ENCODE peak calls at places on chromosomes 13 and 19, in seven cellular contexts. One of them, this sample, is unnamed. For H3K27me3, the result is how much of the 10 kb centered on the place peaks cover.

GRCh38 chr19:49515767-49516166 is 3.3 kb downstream of the FCGRT start:
- DNase-seq in left ventricle myocardium inferior: peak
- DNase-seq in A673: no peak
- DNase-seq in aorta: peak
- DNase-seq in IMR-90: no peak
- DNase-seq in effector memory CD4-positive, alpha-beta T cell: no peak
- DNase-seq in fibroblast of lung: no peak
- DNase-seq in this sample: no peak

GRCh38 chr19:33740811-33741396 is 55.8 kb upstream of the KCTD15 start:
- DNase-seq in left ventricle myocardium inferior: no peak
- DNase-seq in A673: peak
- DNase-seq in aorta: no peak
- DNase-seq in IMR-90: peak
- DNase-seq in effector memory CD4-positive, alpha-beta T cell: no peak
- DNase-seq in fibroblast of lung: peak
- DNase-seq in this sample: no peak

GRCh38 chr19:22422220-22422619 is at the start of gene ZNF98:
- DNase-seq in left ventricle myocardium inferior: peak
- DNase-seq in A673: no peak
- DNase-seq in aorta: peak
- DNase-seq in IMR-90: no peak
- DNase-seq in effector memory CD4-positive, alpha-beta T cell: no peak
- DNase-seq in fibroblast of lung: no peak
- DNase-seq in this sample: no peak

GRCh38 chr19:52522555-52522954 is 4.9 kb upstream of the ZNF808 start:
- DNase-seq in left ventricle myocardium inferior: no peak
- DNase-seq in A673: no peak
- DNase-seq in aorta: no peak
- DNase-seq in IMR-90: no peak
- DNase-seq in effector memory CD4-positive, alpha-beta T cell: no peak
- DNase-seq in fibroblast of lung: no peak
- DNase-seq in this sample: no peak

GRCh38 chr19:38792250-38793111 is 3.5 kb downstream of the LGALS7B start:
- DNase-seq in left ventricle myocardium inferior: peak
- DNase-seq in A673: no peak
- DNase-seq in aorta: peak
- DNase-seq in IMR-90: no peak
- DNase-seq in effector memory CD4-positive, alpha-beta T cell: no peak
- DNase-seq in fibroblast of lung: no peak
- DNase-seq in this sample: no peak

GRCh38 chr19:37941820-37942515 is 35.0 kb downstream of the SIPA1L3 start:
- DNase-seq in left ventricle myocardium inferior: no peak
- DNase-seq in A673: no peak
- DNase-seq in aorta: no peak
- DNase-seq in IMR-90: no peak
- DNase-seq in effector memory CD4-positive, alpha-beta T cell: no peak
- DNase-seq in fibroblast of lung: no peak
- DNase-seq in this sample: no peak

GRCh38 chr13:114313061-114313860 is 1.0 kb upstream of the CHAMP1 start:
- DNase-seq in left ventricle myocardium inferior: no peak
- DNase-seq in A673: no peak
- DNase-seq in aorta: no peak
- DNase-seq in IMR-90: peak
- DNase-seq in effector memory CD4-positive, alpha-beta T cell: no peak
- DNase-seq in fibroblast of lung: peak
- DNase-seq in this sample: no peak

GRCh38 chr19:18894254-18895037 is 1.5 kb downstream of the CERS1 start:
- DNase-seq in left ventricle myocardium inferior: no peak
- DNase-seq in A673: peak
- DNase-seq in aorta: no peak
- DNase-seq in IMR-90: peak
- DNase-seq in effector memory CD4-positive, alpha-beta T cell: no peak
- DNase-seq in fibroblast of lung: peak
- DNase-seq in this sample: no peak

GRCh38 chr19:55105237-55105636 is 12.2 kb downstream of the PPP1R12C start:
- DNase-seq in left ventricle myocardium inferior: no peak
- DNase-seq in A673: no peak
- DNase-seq in aorta: no peak
- DNase-seq in IMR-90: no peak
- DNase-seq in effector memory CD4-positive, alpha-beta T cell: no peak
- DNase-seq in fibroblast of lung: no peak
- DNase-seq in this sample: no peak

GRCh38 chr13:21986602-21987001 is 315.7 kb downstream of the FGF9 start:
- DNase-seq in left ventricle myocardium inferior: peak
- DNase-seq in A673: no peak
- DNase-seq in aorta: peak
- DNase-seq in IMR-90: peak
- DNase-seq in effector memory CD4-positive, alpha-beta T cell: no peak
- DNase-seq in fibroblast of lung: no peak
- DNase-seq in this sample: no peak

GRCh38 chr13:27964741-27965323 is 4.3 kb downstream of the CDX2 start:
- DNase-seq in left ventricle myocardium inferior: no peak
- DNase-seq in A673: no peak
- DNase-seq in aorta: no peak
- DNase-seq in IMR-90: no peak
- DNase-seq in effector memory CD4-positive, alpha-beta T cell: no peak
- DNase-seq in fibroblast of lung: no peak
- DNase-seq in this sample: no peak

GRCh38 chr13:21060827-21061076 is 634 bp downstream of the LATS2 start:
- DNase-seq in left ventricle myocardium inferior: peak
- DNase-seq in A673: no peak
- DNase-seq in aorta: peak
- DNase-seq in IMR-90: no peak
- DNase-seq in effector memory CD4-positive, alpha-beta T cell: no peak
- DNase-seq in fibroblast of lung: no peak
- DNase-seq in this sample: peak

GRCh38 chr19:3014135-3014534 is 14.9 kb downstream of the TLE2 start:
- DNase-seq in left ventricle myocardium inferior: no peak
- DNase-seq in A673: no peak
- DNase-seq in aorta: no peak
- DNase-seq in IMR-90: no peak
- DNase-seq in effector memory CD4-positive, alpha-beta T cell: no peak
- DNase-seq in fibroblast of lung: no peak
- DNase-seq in this sample: no peak

GRCh38 chr13:38763446-38764381 is 76.8 kb downstream of the FREM2 start:
- DNase-seq in left ventricle myocardium inferior: no peak
- DNase-seq in A673: peak
- DNase-seq in aorta: no peak
- DNase-seq in IMR-90: peak
- DNase-seq in effector memory CD4-positive, alpha-beta T cell: no peak
- DNase-seq in fibroblast of lung: peak
- DNase-seq in this sample: peak

GRCh38 chr13:51804295-51805172 is 571 bp upstream of the DHRS12 start:
- DNase-seq in left ventricle myocardium inferior: no peak
- DNase-seq in A673: no peak
- DNase-seq in aorta: no peak
- DNase-seq in IMR-90: no peak
- DNase-seq in effector memory CD4-positive, alpha-beta T cell: peak
- DNase-seq in fibroblast of lung: no peak
- DNase-seq in this sample: no peak

GRCh38 chr19:40365613-40366401 is 17.3 kb downstream of the PLD3 start:
- DNase-seq in left ventricle myocardium inferior: peak
- DNase-seq in A673: peak
- DNase-seq in aorta: peak
- DNase-seq in IMR-90: peak
- DNase-seq in effector memory CD4-positive, alpha-beta T cell: no peak
- DNase-seq in fibroblast of lung: peak
- DNase-seq in this sample: peak

GRCh38 chr13:75787249-75787940 is 151.3 kb downstream of the LMO7 start:
- DNase-seq in left ventricle myocardium inferior: no peak
- DNase-seq in A673: peak
- DNase-seq in aorta: no peak
- DNase-seq in IMR-90: peak
- DNase-seq in effector memory CD4-positive, alpha-beta T cell: no peak
- DNase-seq in fibroblast of lung: peak
- DNase-seq in this sample: peak

GRCh38 chr19:28074773-28075172 is 1138.2 kb downstream of the UQCRFS1 start:
- DNase-seq in left ventricle myocardium inferior: no peak
- DNase-seq in A673: no peak
- DNase-seq in aorta: no peak
- DNase-seq in IMR-90: no peak
- DNase-seq in effector memory CD4-positive, alpha-beta T cell: no peak
- DNase-seq in fibroblast of lung: peak
- DNase-seq in this sample: no peak

GRCh38 chr19:6718741-6719539 is 1.5 kb downstream of the C3 start:
- DNase-seq in left ventricle myocardium inferior: no peak
- DNase-seq in A673: peak
- DNase-seq in aorta: no peak
- DNase-seq in IMR-90: no peak
- DNase-seq in effector memory CD4-positive, alpha-beta T cell: peak
- DNase-seq in fibroblast of lung: no peak
- DNase-seq in this sample: no peak

GRCh38 chr13:74077847-74078246 is 56.4 kb downstream of the KLF12 start:
- DNase-seq in left ventricle myocardium inferior: no peak
- DNase-seq in A673: no peak
- DNase-seq in aorta: no peak
- DNase-seq in IMR-90: no peak
- DNase-seq in effector memory CD4-positive, alpha-beta T cell: no peak
- DNase-seq in fibroblast of lung: no peak
- DNase-seq in this sample: peak

GRCh38 chr19:42596391-42597071 is 1.8 kb upstream of the CEACAM8 start:
- DNase-seq in left ventricle myocardium inferior: no peak
- DNase-seq in A673: peak
- DNase-seq in aorta: peak
- DNase-seq in IMR-90: no peak
- DNase-seq in effector memory CD4-positive, alpha-beta T cell: no peak
- DNase-seq in fibroblast of lung: no peak
- DNase-seq in this sample: no peak

GRCh38 chr13:32229443-32229842 is 85.7 kb downstream of the ZAR1L start:
- DNase-seq in left ventricle myocardium inferior: no peak
- DNase-seq in A673: no peak
- DNase-seq in aorta: no peak
- DNase-seq in IMR-90: peak
- DNase-seq in effector memory CD4-positive, alpha-beta T cell: no peak
- DNase-seq in fibroblast of lung: peak
- DNase-seq in this sample: no peak

GRCh38 chr19:36488118-36488815 is 1.1 kb downstream of the ZNF566 start:
- DNase-seq in left ventricle myocardium inferior: no peak
- DNase-seq in A673: no peak
- DNase-seq in aorta: no peak
- DNase-seq in IMR-90: peak
- DNase-seq in effector memory CD4-positive, alpha-beta T cell: no peak
- DNase-seq in fibroblast of lung: peak
- DNase-seq in this sample: no peak

GRCh38 chr19:41265376-41266153 is 1.4 kb downstream of the HNRNPUL1 start:
- DNase-seq in left ventricle myocardium inferior: no peak
- DNase-seq in A673: peak
- DNase-seq in aorta: no peak
- DNase-seq in IMR-90: peak
- DNase-seq in effector memory CD4-positive, alpha-beta T cell: no peak
- DNase-seq in fibroblast of lung: peak
- DNase-seq in this sample: no peak

GRCh38 chr13:30192320-30193093 is 114.8 kb downstream of the KATNAL1 start:
- DNase-seq in left ventricle myocardium inferior: no peak
- DNase-seq in A673: no peak
- DNase-seq in aorta: no peak
- DNase-seq in IMR-90: no peak
- DNase-seq in effector memory CD4-positive, alpha-beta T cell: no peak
- DNase-seq in fibroblast of lung: no peak
- DNase-seq in this sample: no peak

GRCh38 chr13:27933580-27934328 is 14.0 kb downstream of the PDX1 start:
- DNase-seq in left ventricle myocardium inferior: no peak
- DNase-seq in A673: no peak
- DNase-seq in aorta: no peak
- DNase-seq in IMR-90: no peak
- DNase-seq in effector memory CD4-positive, alpha-beta T cell: no peak
- DNase-seq in fibroblast of lung: no peak
- DNase-seq in this sample: no peak

GRCh38 chr19:23823952-23824389 is 65.3 kb upstream of the ZNF681 start:
- DNase-seq in left ventricle myocardium inferior: no peak
- DNase-seq in A673: peak
- DNase-seq in aorta: no peak
- DNase-seq in IMR-90: no peak
- DNase-seq in effector memory CD4-positive, alpha-beta T cell: no peak
- DNase-seq in fibroblast of lung: peak
- DNase-seq in this sample: no peak

GRCh38 chr13:75220238-75220542 is 261.8 kb downstream of the TBC1D4 start:
- DNase-seq in left ventricle myocardium inferior: no peak
- DNase-seq in A673: no peak
- DNase-seq in aorta: no peak
- DNase-seq in IMR-90: no peak
- DNase-seq in effector memory CD4-positive, alpha-beta T cell: no peak
- DNase-seq in fibroblast of lung: no peak
- DNase-seq in this sample: no peak

DNA sequence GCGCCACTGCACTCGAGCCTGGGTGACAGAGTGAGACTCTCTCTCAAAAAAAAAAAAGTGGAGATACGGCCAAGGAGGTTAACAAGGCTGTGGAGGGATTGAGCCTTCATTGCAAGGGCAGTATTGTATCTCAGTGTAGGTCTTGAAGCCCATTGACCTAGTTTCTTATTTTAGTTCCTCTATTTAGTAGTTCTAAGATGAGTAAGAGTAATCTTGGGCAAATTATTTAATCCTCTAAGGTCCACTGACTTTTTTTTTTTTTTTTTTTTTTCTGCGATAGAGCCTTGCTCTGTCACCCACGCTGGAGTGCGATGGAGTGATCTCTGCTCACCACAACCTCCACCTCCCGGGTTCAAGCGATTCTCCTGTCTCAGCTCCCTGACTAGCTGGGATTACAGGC is 14.3 kb upstream of the ILF3 start:
- DNase-seq in left ventricle myocardium inferior: no peak
- DNase-seq in A673: no peak
- DNase-seq in aorta: no peak
- DNase-seq in IMR-90: no peak
- DNase-seq in effector memory CD4-positive, alpha-beta T cell: no peak
- DNase-seq in fibroblast of lung: no peak
- DNase-seq in this sample: no peak
- H3K27me3 ChIP-seq in left ventricle myocardium inferior: under half
- H3K27me3 ChIP-seq in A673: under half
- H3K27me3 ChIP-seq in aorta: under half
- H3K27me3 ChIP-seq in IMR-90: under half
- H3K27me3 ChIP-seq in effector memory CD4-positive, alpha-beta T cell: under half
- H3K27me3 ChIP-seq in fibroblast of lung: under half
- H3K27me3 ChIP-seq in this sample: under half

GRCh38 chr13:83009987-83010386 is 872.3 kb downstream of the SLITRK1 start:
- DNase-seq in left ventricle myocardium inferior: no peak
- DNase-seq in A673: no peak
- DNase-seq in aorta: no peak
- DNase-seq in IMR-90: no peak
- DNase-seq in effector memory CD4-positive, alpha-beta T cell: no peak
- DNase-seq in fibroblast of lung: no peak
- DNase-seq in this sample: no peak
- H3K27ac ChIP-seq in left ventricle myocardium inferior: no peak
- H3K27ac ChIP-seq in A673: no peak
- H3K27ac ChIP-seq in aorta: no peak
- H3K27ac ChIP-seq in IMR-90: no peak
- H3K27ac ChIP-seq in effector memory CD4-positive, alpha-beta T cell: no peak
- H3K27ac ChIP-seq in fibroblast of lung: no peak
- H3K27ac ChIP-seq in this sample: no peak

GRCh38 chr13:50130686-50131051 is 115.4 kb downstream of the KCNRG start:
- DNase-seq in left ventricle myocardium inferior: peak
- DNase-seq in A673: no peak
- DNase-seq in aorta: peak
- DNase-seq in IMR-90: peak
- DNase-seq in effector memory CD4-positive, alpha-beta T cell: no peak
- DNase-seq in fibroblast of lung: no peak
- DNase-seq in this sample: peak
- H3K27me3 ChIP-seq in left ventricle myocardium inferior: half or more
- H3K27me3 ChIP-seq in A673: under half
- H3K27me3 ChIP-seq in aorta: under half
- H3K27me3 ChIP-seq in IMR-90: under half
- H3K27me3 ChIP-seq in effector memory CD4-positive, alpha-beta T cell: half or more
- H3K27me3 ChIP-seq in fibroblast of lung: under half
- H3K27me3 ChIP-seq in this sample: under half

GRCh38 chr13:98060282-98060681 is 82.6 kb upstream of the FARP1 start:
- DNase-seq in left ventricle myocardium inferior: no peak
- DNase-seq in A673: no peak
- DNase-seq in aorta: no peak
- DNase-seq in IMR-90: no peak
- DNase-seq in effector memory CD4-positive, alpha-beta T cell: no peak
- DNase-seq in fibroblast of lung: peak
- DNase-seq in this sample: no peak
- H3K27ac ChIP-seq in left ventricle myocardium inferior: no peak
- H3K27ac ChIP-seq in A673: peak
- H3K27ac ChIP-seq in aorta: no peak
- H3K27ac ChIP-seq in IMR-90: no peak
- H3K27ac ChIP-seq in effector memory CD4-positive, alpha-beta T cell: no peak
- H3K27ac ChIP-seq in fibroblast of lung: no peak
- H3K27ac ChIP-seq in this sample: no peak

This sample was measured in SJSA1.